ENCODE peak calls at places on chromosomes 13 and 19, in seven cellular contexts. T is T-helper 1 cell; S is pancreas; K is effector CD4-positive, alpha-beta T cell; Z is C1 segment of cervical spinal cord; A is H9; N is naive thymus-derived CD8-positive, alpha-beta T cell. Y is an unnamed sample.

GRCh38 chr13:52925221-52925620 is 76.8 kb upstream of the PCDH8 start:
- DNase-seq in Z (no peak), T (no peak), S (no peak), K (no peak), A (no peak), N (no peak), Y (no peak)

GRCh38 chr19:4556574-4557185 is 2.8 kb downstream of the SEMA6B start:
- DNase-seq in K (no peak), N (no peak), S (no peak), A (peak), T (no peak), Z (no peak), Y (no peak)

GRCh38 chr13:77176350-77176749 is 149.4 kb upstream of the FBXL3 start:
- DNase-seq in K (no peak), Z (no peak), A (no peak), S (no peak), T (no peak), N (no peak), Y (no peak)

GRCh38 chr13:53439439-53440225 is 411.0 kb downstream of the OLFM4 start:
- DNase-seq in T (no peak), S (no peak), N (no peak), Z (no peak), K (no peak), A (no peak), Y (no peak)

GRCh38 chr13:61128850-61129645 is 286.6 kb downstream of the PCDH20 start:
- DNase-seq in Z (no peak), S (no peak), A (no peak), N (no peak), K (no peak), T (no peak), Y (no peak)

GRCh38 chr19:45717983-45718650 is 12.6 kb downstream of the FBXO46 start:
- DNase-seq in K (no peak), T (no peak), N (no peak), Z (no peak), A (peak), S (peak), Y (no peak)

GRCh38 chr13:42056585-42056984 is 8.1 kb downstream of the DGKH start:
- DNase-seq in A (no peak), Z (no peak), N (no peak), T (no peak), K (no peak), S (no peak), Y (no peak)

GRCh38 chr13:109233293-109233692 is 553.1 kb downstream of the IRS2 start:
- DNase-seq in T (no peak), A (no peak), S (no peak), Z (no peak), K (no peak), N (no peak), Y (no peak)

GRCh38 chr19:840519-841206 is at the start of gene PRTN3:
- DNase-seq in Z (no peak), K (no peak), N (no peak), S (no peak), T (no peak), A (no peak), Y (no peak)

GRCh38 chr19:35732540-35733179 is 9.6 kb downstream of the IGFLR1 start:
- DNase-seq in N (no peak), A (no peak), Z (no peak), T (no peak), S (no peak), K (no peak), Y (no peak)

GRCh38 chr19:19822148-19822429 is 539 bp upstream of the ZNF506 start:
- DNase-seq in Z (no peak), N (no peak), S (no peak), K (no peak), A (no peak), T (no peak), Y (no peak)

GRCh38 chr19:5542665-5543064 is 25.1 kb downstream of the TINCR start:
- DNase-seq in N (no peak), K (no peak), T (no peak), S (no peak), Z (no peak), A (no peak), Y (no peak)

GRCh38 chr13:77112961-77113360 is 86.0 kb upstream of the FBXL3 start:
- DNase-seq in S (no peak), Z (no peak), K (no peak), T (no peak), N (no peak), A (no peak), Y (no peak)

GRCh38 chr19:1453525-1454371 is 3.8 kb downstream of the APC2 start:
- DNase-seq in A (peak), N (no peak), K (no peak), S (peak), T (no peak), Z (peak), Y (no peak)

GRCh38 chr19:49084206-49085019 is 838 bp upstream of the SNRNP70 start:
- DNase-seq in Z (no peak), K (no peak), S (no peak), T (no peak), N (no peak), A (no peak), Y (no peak)

GRCh38 chr19:38469151-38469550 is 35.7 kb downstream of the RYR1 start:
- DNase-seq in Z (no peak), S (no peak), T (no peak), A (no peak), K (no peak), N (no peak), Y (no peak)

Y was measured in activated effector memory CD4-positive, alpha-beta T cell treated with Interleukin-2 at 50 U/mL for 16 hours.